ENCODE peak calls at places on chromosomes 4 and X, in eight cellular contexts. M, S, G, L, K, D, I and X are unnamed samples.

GRCh38 chr4:135515295-135515694 is 1313.7 kb upstream of the PABPC4L start:
- DNase-seq in S (no peak), L (no peak), I (no peak), K (no peak), M (no peak), G (no peak), D (no peak), X (no peak)

GRCh38 chr4:170428929-170429328 is 339.2 kb upstream of the AADAT start:
- DNase-seq in M (no peak), S (no peak), I (no peak), D (no peak), L (no peak), K (peak), G (no peak), X (no peak)

GRCh38 chr4:5615496-5616075 is 92.8 kb downstream of the EVC2 start:
- DNase-seq in L (no peak), S (no peak), K (no peak), M (no peak), I (no peak), D (no peak), G (no peak), X (no peak)

GRCh38 chr4:47939456-47939855 is 25.1 kb upstream of the NFXL1 start:
- DNase-seq in D (no peak), K (no peak), I (no peak), S (no peak), G (no peak), L (no peak), M (no peak), X (no peak)

GRCh38 chr4:186501554-186501953 is 53.8 kb downstream of the MTNR1A start:
- DNase-seq in D (no peak), L (no peak), S (no peak), M (no peak), I (no peak), G (no peak), K (no peak), X (no peak)

GRCh38 chrX:122579521-122579920 is 604.6 kb upstream of the GRIA3 start:
- DNase-seq in K (no peak), M (no peak), G (no peak), L (no peak), S (no peak), I (no peak), D (no peak), X (no peak)

GRCh38 chr4:64539234-64539849 is 130.1 kb upstream of the TECRL start:
- DNase-seq in S (peak), K (peak), I (peak), L (peak), G (peak), M (peak), D (peak), X (peak)

GRCh38 chr4:129822708-129823504 is 727.0 kb downstream of the C4orf33 start:
- DNase-seq in L (no peak), G (no peak), I (no peak), S (no peak), M (no peak), K (no peak), D (peak), X (no peak)

GRCh38 chrX:73214366-73215094 is at the start of gene NAP1L2:
- DNase-seq in D (no peak), L (peak), G (no peak), M (no peak), S (no peak), K (peak), I (no peak), X (no peak)

GRCh38 chr4:122728781-122729330 is 3.6 kb upstream of the BBS12 start:
- DNase-seq in M (no peak), I (no peak), K (no peak), D (no peak), G (no peak), L (no peak), S (no peak), X (no peak)

GRCh38 chr4:39521253-39521908 is 5.9 kb downstream of the UGDH start:
- DNase-seq in G (no peak), D (no peak), S (no peak), K (no peak), I (no peak), L (no peak), M (peak), X (no peak)

GRCh38 chr4:70863099-70863790 is 23.6 kb upstream of the GRSF1 start:
- DNase-seq in S (no peak), K (no peak), L (no peak), D (no peak), G (no peak), M (no peak), I (peak), X (no peak)

GRCh38 chrX:152479525-152479924 is 28.4 kb upstream of the GABRA3 start:
- DNase-seq in I (no peak), M (no peak), D (no peak), S (no peak), K (no peak), L (no peak), G (no peak), X (no peak)
- TF ChIP-seq CTCF in I (no peak), M (no peak), D (no peak), S (no peak), K (no peak), L (no peak), G (no peak), X (no peak)

GRCh38 chr4:96603635-96604034 is 763.7 kb downstream of the PDHA2 start:
- DNase-seq in S (no peak), G (no peak), K (no peak), M (peak), D (no peak), L (no peak), I (no peak), X (no peak)

GRCh38 chr4:96598465-96598864 is 758.6 kb downstream of the PDHA2 start:
- DNase-seq in K (peak), S (no peak), I (no peak), D (no peak), G (no peak), M (no peak), L (no peak), X (no peak)

GRCh38 chr4:96602661-96603060 is 762.8 kb downstream of the PDHA2 start:
- DNase-seq in G (no peak), D (peak), K (no peak), M (no peak), S (no peak), L (no peak), I (no peak), X (no peak)

DNA sequence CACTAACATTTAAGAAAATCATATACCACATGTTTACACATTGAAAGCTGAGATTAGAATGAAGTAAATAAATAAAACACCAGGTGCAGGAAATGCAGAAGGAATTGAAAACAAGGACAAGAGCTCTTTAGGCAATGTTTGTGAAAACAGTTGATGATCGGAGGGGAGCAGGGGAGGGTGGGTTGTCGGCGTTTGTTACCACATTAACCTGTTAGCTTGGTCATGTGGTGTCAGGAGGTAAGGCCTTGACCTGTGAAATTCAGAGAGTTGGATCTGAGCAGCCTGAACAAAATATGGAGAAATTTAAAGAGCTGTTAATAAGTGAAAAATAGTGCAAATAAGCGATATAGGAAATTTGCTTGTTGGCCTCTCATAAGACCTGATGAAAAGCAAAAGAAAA is 759.9 kb downstream of the PDHA2 start:
- DNase-seq in D (no peak), G (no peak), S (no peak), K (peak), L (no peak), I (no peak), M (no peak), X (no peak)
- TF ChIP-seq REST in D (no peak), G (no peak), S (no peak), K (no peak), L (no peak), I (no peak), M (no peak), X (no peak)

GRCh38 chrX:134688181-134688580 is 29.9 kb upstream of the PLAC1 start:
- DNase-seq in G (no peak), I (no peak), D (no peak), K (no peak), L (no peak), S (no peak), M (no peak), X (no peak)

GRCh38 chrX:134688839-134689238 is 30.6 kb upstream of the PLAC1 start:
- DNase-seq in M (no peak), L (peak), D (no peak), S (no peak), K (no peak), G (no peak), I (no peak), X (no peak)

GRCh38 chrX:134683351-134683750 is 25.1 kb upstream of the PLAC1 start:
- DNase-seq in S (no peak), D (no peak), I (no peak), M (peak), K (no peak), G (no peak), L (no peak), X (no peak)

GRCh38 chrX:134684956-134685355 is 26.7 kb upstream of the PLAC1 start:
- DNase-seq in D (no peak), S (no peak), G (no peak), I (no peak), K (no peak), M (no peak), L (no peak), X (no peak)

DNA sequence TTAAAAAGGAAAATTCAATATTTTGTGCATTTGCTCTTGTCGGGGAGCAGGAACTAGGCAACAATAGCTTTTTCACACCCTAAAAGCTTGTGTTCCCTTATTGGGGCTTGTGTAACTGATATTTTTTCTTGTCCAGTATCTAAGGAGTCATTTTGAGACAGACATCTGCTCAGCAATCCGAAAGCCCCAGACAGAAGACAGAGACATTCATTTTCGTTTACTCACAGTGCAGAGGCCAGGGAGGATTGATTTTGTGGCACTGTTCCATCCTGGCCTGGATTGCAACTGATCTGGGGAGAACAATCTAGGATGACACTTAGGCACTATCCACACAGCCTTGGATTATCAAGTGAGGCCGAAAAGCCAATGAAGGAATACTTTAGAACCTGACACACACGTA is 27.4 kb upstream of the PLAC1 start:
- DNase-seq in K (no peak), M (no peak), L (no peak), D (no peak), I (no peak), S (no peak), G (no peak), X (no peak)
- H3K27ac ChIP-seq in K (no peak), M (peak), L (peak), D (no peak), I (no peak), S (no peak), G (no peak), X (no peak)

DNA sequence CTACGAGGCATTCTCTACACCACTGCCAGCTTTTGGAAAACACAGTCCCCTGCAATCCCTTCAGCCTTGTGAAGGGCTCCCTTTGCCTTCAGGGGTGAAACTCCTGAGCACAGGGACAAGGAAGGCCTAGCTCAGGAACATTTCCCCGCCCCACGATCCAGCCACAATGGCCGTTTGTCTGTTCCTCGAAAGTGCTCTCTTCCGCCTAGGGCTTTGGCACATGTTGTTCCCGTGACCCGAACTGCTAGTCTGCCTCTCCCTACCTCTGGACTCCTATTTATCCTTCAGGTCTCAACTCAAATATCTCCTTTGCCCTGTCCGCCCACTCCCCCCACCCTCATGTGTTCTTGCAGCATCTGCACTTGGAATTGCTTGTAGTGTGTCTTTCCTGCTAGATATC is 12.1 kb downstream of the FGD1 start:
- DNase-seq in M (no peak), D (no peak), K (no peak), G (no peak), L (no peak), S (no peak), I (no peak), X (no peak)
- TF ChIP-seq CTCF in M (no peak), D (no peak), K (no peak), G (no peak), L (no peak), S (no peak), I (no peak), X (no peak)

DNA sequence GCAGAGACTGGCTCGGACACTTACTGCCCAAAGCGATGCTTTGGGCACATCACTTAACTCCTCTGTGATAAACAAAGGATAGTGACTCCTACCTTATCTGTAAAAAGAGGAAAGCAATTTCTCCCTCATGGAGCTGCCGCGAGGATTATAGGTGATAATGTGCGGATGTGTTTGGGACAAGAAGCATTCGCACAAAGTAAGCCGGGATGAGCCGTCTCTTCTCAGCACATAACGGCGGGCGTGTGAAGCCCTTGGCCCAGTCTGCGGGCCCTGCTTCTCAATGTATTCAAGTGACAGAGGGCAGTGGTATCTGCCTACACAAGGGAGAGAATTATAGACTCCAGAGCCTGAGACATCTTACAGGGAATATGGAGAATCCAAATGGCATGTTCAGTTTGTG is 550.3 kb upstream of the CPEB2 start:
- DNase-seq in S (no peak), M (no peak), D (no peak), K (no peak), L (no peak), G (no peak), I (no peak), X (no peak)
- TF ChIP-seq REST in S (no peak), M (no peak), D (no peak), K (no peak), L (no peak), G (no peak), I (no peak), X (no peak)

GRCh38 chr4:23700197-23700596 is 189.7 kb downstream of the PPARGC1A start:
- DNase-seq in D (no peak), I (no peak), S (no peak), M (no peak), G (no peak), L (no peak), K (no peak), X (no peak)
- H3K27ac ChIP-seq in D (no peak), I (no peak), S (no peak), M (no peak), G (no peak), L (no peak), K (no peak), X (no peak)